ENCODE peak calls at places on chromosomes 11 and 22, in five cellular contexts. H, K, D, Q and R are unnamed samples.
A peak's percentile ranks its signal among the peaks of the same experiment; 100 is the strongest.

GRCh38 chr11:17596711-17597110 is 49.7 kb downstream of the OTOG start:
- DNase-seq in D (no peak), H (no peak), K (no peak), Q (peak; percentile 11), R (no peak)

GRCh38 chr11:113176971-113177370 is 137.4 kb upstream of the TTC12 start:
- DNase-seq in H (peak; percentile 64), Q (no peak), D (no peak), K (no peak), R (no peak)

GRCh38 chr11:70505761-70506657 is 107.7 kb downstream of the CTTN start:
- DNase-seq in K (no peak), H (no peak), Q (no peak), D (no peak), R (no peak)

GRCh38 chr11:5604896-5605295 is 8.5 kb downstream of the TRIM6 start:
- DNase-seq in D (no peak), Q (no peak), K (no peak), H (no peak), R (no peak)

GRCh38 chr11:118621898-118622375 is 14.5 kb downstream of the PHLDB1 start:
- DNase-seq in D (no peak), Q (no peak), K (no peak), H (no peak), R (no peak)

GRCh38 chr11:2860636-2861035 is 24.9 kb downstream of the CDKN1C start:
- DNase-seq in Q (no peak), H (peak; percentile 7), K (no peak), D (no peak), R (peak; percentile 67)

GRCh38 chr11:131909426-131910200 is 539.2 kb downstream of the NTM start:
- DNase-seq in Q (no peak), H (no peak), D (no peak), K (no peak), R (no peak)

GRCh38 chr22:50613291-50613981 is 12.8 kb downstream of the MAPK8IP2 start:
- DNase-seq in Q (no peak), H (no peak), K (no peak), D (no peak), R (no peak)

GRCh38 chr22:37777122-37777687 is 30.5 kb upstream of the GCAT start:
- DNase-seq in Q (no peak), H (peak; percentile 49), K (peak; percentile 55), D (peak; percentile 20), R (peak; percentile 83)

GRCh38 chr22:23109441-23109978 is 32.3 kb downstream of the RSPH14 start:
- DNase-seq in K (no peak), H (no peak), D (no peak), Q (no peak), R (no peak)

GRCh38 chr11:112118176-112118575 is 31.5 kb downstream of the SDHD start:
- DNase-seq in Q (no peak), K (no peak), H (no peak), D (no peak), R (no peak)

GRCh38 chr11:73216466-73216865 is 1.6 kb upstream of the P2RY2 start:
- DNase-seq in K (no peak), D (no peak), Q (no peak), H (no peak), R (no peak)

GRCh38 chr11:72594493-72595291 is 79.5 kb downstream of the PDE2A start:
- DNase-seq in K (no peak), Q (no peak), D (no peak), H (no peak), R (no peak)

GRCh38 chr11:19676508-19677379 is 35.9 kb upstream of the NAV2 start:
- DNase-seq in K (no peak), H (peak; percentile 25), Q (peak; percentile 40), D (no peak), R (no peak)

GRCh38 chr22:38418589-38418988 is 36.4 kb downstream of the KCNJ4 start:
- DNase-seq in D (no peak), H (no peak), K (no peak), Q (no peak), R (no peak)

GRCh38 chr11:14554959-14555358 is 34.8 kb upstream of the PSMA1 start:
- DNase-seq in H (no peak), D (no peak), K (no peak), Q (no peak), R (no peak)

GRCh38 chr11:116890193-116890592 is 52.8 kb upstream of the APOA1 start:
- DNase-seq in Q (no peak), D (no peak), K (no peak), H (no peak), R (no peak)

GRCh38 chr11:63536669-63537292 is at the start of gene PLAAT4:
- DNase-seq in D (peak; percentile 46), Q (peak; percentile 33), K (no peak), H (peak; percentile 53), R (peak; percentile 63)

GRCh38 chr11:77471520-77472234 is 2.2 kb downstream of the PAK1 start:
- DNase-seq in Q (no peak), H (no peak), D (peak; percentile 23), K (no peak), R (peak; percentile 24)

GRCh38 chr11:111361874-111362273 is 17.2 kb downstream of the POU2AF1 start:
- DNase-seq in Q (no peak), H (no peak), K (no peak), D (no peak), R (no peak)

DNA sequence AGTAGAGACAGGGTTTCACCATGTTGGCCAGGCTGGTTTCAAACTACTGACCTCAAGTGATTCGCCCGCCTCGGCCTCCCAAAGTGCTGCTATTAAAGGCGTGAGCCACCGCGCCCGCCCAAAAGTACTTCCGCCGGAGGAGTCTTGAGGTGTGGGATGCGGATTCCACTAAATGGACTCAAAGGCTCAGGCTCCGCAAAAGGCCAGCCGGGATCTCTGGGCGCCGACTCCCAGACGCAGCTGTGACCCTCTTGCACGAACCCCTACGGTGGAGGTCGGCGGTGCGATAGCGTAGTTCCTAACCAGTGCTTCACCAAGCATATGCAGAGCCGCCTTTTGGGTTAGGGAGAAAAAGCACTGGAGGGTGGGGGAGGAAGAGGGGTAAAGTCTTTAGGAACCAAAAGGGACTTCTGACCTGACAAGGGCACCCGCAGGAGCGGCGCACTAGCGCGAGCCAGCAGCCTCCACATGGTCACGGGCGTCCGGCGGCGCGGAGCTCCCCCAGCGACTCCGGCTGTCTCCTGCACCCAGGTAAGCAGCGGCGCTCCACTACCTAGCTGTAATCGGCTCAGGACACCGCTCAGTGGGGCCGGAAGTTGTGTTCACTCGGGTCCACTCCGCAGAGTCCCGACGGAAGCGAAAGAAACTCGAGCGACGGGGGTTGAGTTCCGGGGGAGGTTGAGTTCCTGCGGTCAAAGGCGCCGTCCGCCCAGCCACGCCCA is at the start of gene MRPL16:
- DNase-seq in Q (peak; percentile 79), D (peak; percentile 92), H (peak; percentile 69), K (peak; percentile 69), R (peak; percentile 85)
- TF ChIP-seq CTCF in Q (no peak), D (peak; percentile 52), H (peak; percentile 15), K (peak; percentile 22), R (peak; percentile 20)

DNA sequence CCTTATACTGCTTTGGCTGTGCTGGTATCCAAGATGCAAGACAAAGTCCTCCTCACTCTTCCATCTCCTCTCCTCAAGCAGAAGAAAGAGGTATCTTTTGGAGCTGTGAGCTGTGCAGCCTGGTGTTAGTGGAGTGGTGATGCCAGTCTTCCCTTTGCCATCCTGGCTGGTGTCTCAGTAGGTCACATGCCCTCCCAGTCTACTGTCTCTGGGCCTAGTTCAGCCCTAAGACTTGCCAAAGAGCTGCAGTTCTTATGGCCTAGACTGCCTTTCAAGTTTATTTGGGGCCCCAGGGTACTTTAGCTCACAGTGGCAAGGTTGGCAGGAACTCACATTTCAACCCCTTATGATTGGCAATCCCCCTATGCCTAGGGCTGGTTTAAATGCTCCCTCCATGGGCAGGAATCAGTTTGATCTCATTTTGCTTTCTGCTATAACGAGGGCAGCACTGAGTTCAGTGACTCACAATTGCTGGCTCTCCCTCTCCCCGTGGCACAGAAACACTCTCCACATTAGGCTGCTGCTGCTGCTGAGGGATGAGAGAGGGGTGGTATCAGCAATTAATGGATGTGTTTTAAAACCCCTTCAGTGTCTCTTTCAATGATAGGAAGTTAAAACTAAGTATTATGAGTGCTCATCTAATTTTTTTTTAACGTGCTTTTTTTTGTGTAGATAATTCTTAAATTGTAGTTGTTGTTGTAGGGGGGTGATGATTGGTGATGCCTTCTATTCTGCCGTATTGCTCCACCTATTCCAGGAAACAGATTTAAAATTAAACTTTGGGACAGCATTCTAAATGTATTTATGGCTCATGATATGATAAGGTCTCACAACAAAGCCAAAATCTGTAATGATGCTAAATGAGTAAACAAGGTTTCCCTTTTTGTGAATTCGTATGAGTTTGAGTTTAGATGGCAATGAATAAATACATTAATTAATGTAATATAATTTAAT is 1295.0 kb downstream of the JRKL start:
- DNase-seq in Q (no peak), H (no peak), K (no peak), D (no peak), R (no peak)
- TF ChIP-seq CTCF in Q (no peak), H (no peak), K (no peak), D (no peak), R (no peak)

DNA sequence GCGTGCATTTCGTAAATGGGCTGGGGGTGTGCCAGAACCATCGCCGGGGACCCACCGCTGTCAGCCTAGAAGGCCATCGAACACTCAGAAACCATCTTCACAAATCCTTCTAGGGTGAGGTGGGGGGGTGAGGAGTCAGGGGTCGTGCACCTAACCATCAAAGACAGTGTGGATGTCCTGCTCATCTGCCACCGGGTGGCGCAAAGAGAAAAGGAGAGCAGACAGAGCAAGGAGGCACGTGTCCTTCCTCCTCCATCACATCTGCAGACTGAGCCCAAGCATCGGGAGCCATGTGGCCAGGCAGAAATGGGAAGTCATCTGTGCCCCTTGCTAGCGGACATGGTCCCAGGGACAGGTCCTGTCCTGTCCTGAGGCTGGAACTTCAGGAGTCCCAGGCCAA is 61.9 kb upstream of the NUP50 start:
- DNase-seq in K (no peak), H (peak; percentile 34), D (no peak), Q (peak; percentile 41), R (peak; percentile 68)
- TF ChIP-seq CTCF in K (peak; percentile 78), H (peak; percentile 72), D (no peak), Q (no peak), R (peak; percentile 63)

GRCh38 chr11:61830318-61831105 is 2.4 kb downstream of the FADS2 start:
- DNase-seq in H (no peak), K (no peak), D (no peak), Q (peak; percentile 44), R (no peak)

GRCh38 chr11:61827573-61828378 is at the start of gene FADS2:
- DNase-seq in Q (peak; percentile 94), K (peak; percentile 80), H (peak; percentile 93), D (peak; percentile 71), R (peak; percentile 94)

GRCh38 chr11:61828379-61828628 is 204 bp downstream of the FADS2 start:
- DNase-seq in Q (no peak), K (no peak), D (no peak), H (no peak), R (no peak)

GRCh38 chr11:61829806-61830205 is 1.7 kb downstream of the FADS2 start:
- DNase-seq in H (no peak), D (no peak), K (no peak), Q (no peak), R (no peak)

GRCh38 chr11:61828629-61829407 is 718 bp downstream of the FADS2 start:
- DNase-seq in K (no peak), Q (peak; percentile 46), D (peak; percentile 61), H (no peak), R (peak; percentile 81)
- TF ChIP-seq CTCF in K (peak; percentile 62), Q (peak; percentile 30), D (peak; percentile 59), H (peak; percentile 72), R (peak; percentile 66)